ENCODE peak calls at places on chromosomes 1 and 21, in eight cellular contexts. K is dorsolateral prefrontal cortex, A is adrenal gland, F is left ventricle myocardium inferior, C is tibial artery, R is pancreas, S is heart left ventricle, X is uterus. B is an unnamed sample.

GRCh38 chr1:27005648-27006496 is 6.8 kb downstream of the TENT5B start:
- DNase-seq in K (no peak), A (no peak), F (no peak), C (no peak), R (peak; percentile 23), S (no peak), X (no peak), B (peak; percentile 84)

GRCh38 chr1:90434460-90434859 is 282.6 kb downstream of the BARHL2 start:
- DNase-seq in K (no peak), A (no peak), F (no peak), C (no peak), R (no peak), S (no peak), X (no peak), B (no peak)

GRCh38 chr1:42822833-42823392 is 5.7 kb upstream of the SVBP start:
- DNase-seq in K (no peak), A (no peak), F (no peak), C (no peak), R (no peak), S (no peak), X (no peak), B (no peak)

GRCh38 chr1:202623075-202623474 is 87.2 kb downstream of the SYT2 start:
- DNase-seq in K (no peak), A (peak; percentile 38), F (peak; percentile 49), C (peak; percentile 92), R (no peak), S (peak; percentile 63), X (peak; percentile 67), B (peak; percentile 72)

GRCh38 chr1:201503397-201504176 is 3.3 kb downstream of the CSRP1 start:
- DNase-seq in K (no peak), A (no peak), F (no peak), C (peak; percentile 89), R (peak; percentile 43), S (no peak), X (peak; percentile 84), B (no peak)

GRCh38 chr1:39907532-39908453 is 6.1 kb upstream of the MYCL start:
- DNase-seq in K (no peak), A (no peak), F (no peak), C (no peak), R (no peak), S (no peak), X (no peak), B (no peak)

GRCh38 chr1:86758570-86758969 is 54.2 kb downstream of the SH3GLB1 start:
- DNase-seq in K (no peak), A (no peak), F (no peak), C (no peak), R (peak; percentile 42), S (no peak), X (no peak), B (no peak)

GRCh38 chr1:151980287-151981177 is 13.1 kb downstream of the S100A10 start:
- DNase-seq in K (no peak), A (peak; percentile 37), F (peak; percentile 34), C (peak; percentile 81), R (no peak), S (peak; percentile 66), X (peak; percentile 41), B (no peak)

GRCh38 chr1:158095737-158096335 is 84.9 kb upstream of the CD1D start:
- DNase-seq in K (no peak), A (peak; percentile 34), F (no peak), C (no peak), R (no peak), S (no peak), X (no peak), B (no peak)

GRCh38 chr1:203057831-203058673 is 27.8 kb downstream of the MYOG start:
- DNase-seq in K (no peak), A (no peak), F (no peak), C (no peak), R (no peak), S (no peak), X (no peak), B (no peak)

GRCh38 chr1:67261646-67262045 is 46.0 kb upstream of the IL12RB2 start:
- DNase-seq in K (no peak), A (no peak), F (no peak), C (no peak), R (no peak), S (no peak), X (no peak), B (no peak)

GRCh38 chr21:36966846-36967657 is 583 bp upstream of the HLCS start:
- DNase-seq in K (no peak), A (peak; percentile 27), F (no peak), C (no peak), R (no peak), S (no peak), X (no peak), B (peak; percentile 36)

GRCh38 chr1:106435269-106435668 is 621.2 kb upstream of the PRMT6 start:
- DNase-seq in K (no peak), A (no peak), F (no peak), C (no peak), R (no peak), S (no peak), X (no peak), B (no peak)

GRCh38 chr1:238465449-238465848 is 574.7 kb upstream of the ZP4 start:
- DNase-seq in K (no peak), A (no peak), F (no peak), C (no peak), R (no peak), S (no peak), X (no peak), B (no peak)

GRCh38 chr1:6121651-6122370 is 58.3 kb downstream of the CHD5 start:
- DNase-seq in K (no peak), A (no peak), F (no peak), C (no peak), R (no peak), S (peak; percentile 18), X (no peak), B (no peak)

GRCh38 chr1:59178339-59178744 is 118.6 kb upstream of the FGGY start:
- DNase-seq in K (no peak), A (peak; percentile 57), F (peak; percentile 46), C (peak; percentile 76), R (no peak), S (peak; percentile 40), X (peak; percentile 81), B (no peak)

GRCh38 chr1:20616468-20617156 is 16.6 kb upstream of the PINK1 start:
- DNase-seq in K (no peak), A (peak; percentile 74), F (peak; percentile 45), C (no peak), R (no peak), S (peak; percentile 45), X (peak; percentile 22), B (no peak)

GRCh38 chr1:108154323-108154722 is 45.8 kb downstream of the SLC25A24 start:
- DNase-seq in K (no peak), A (no peak), F (no peak), C (no peak), R (no peak), S (no peak), X (no peak), B (no peak)
- H3K4me3 ChIP-seq in K (no peak overlapping the region), A (no peak overlapping the region), F (no peak overlapping the region), C (no peak overlapping the region), R (no peak overlapping the region), S (no peak overlapping the region), X (no peak overlapping the region), B (no peak overlapping the region)

DNA sequence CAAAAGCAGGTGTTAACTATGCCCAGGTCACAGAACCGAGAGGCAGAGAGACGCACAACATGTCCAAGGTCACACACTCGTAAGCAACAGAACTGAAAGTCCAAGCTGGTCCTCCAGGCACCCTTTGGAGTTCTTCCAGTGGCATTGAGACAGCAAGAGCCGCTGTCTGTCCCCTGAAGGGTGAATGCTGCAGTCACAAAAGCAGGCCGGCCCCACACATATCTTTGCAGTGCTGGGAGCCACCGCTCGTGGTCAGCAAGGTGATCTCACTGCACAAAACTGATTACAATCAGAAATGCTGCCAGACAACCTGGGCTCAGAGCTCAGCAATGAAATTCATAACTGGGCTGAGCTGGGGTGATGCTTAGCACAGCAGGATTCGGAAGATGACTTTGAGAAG is 47.4 kb upstream of the RAB4A start:
- DNase-seq in K (no peak), A (peak; percentile 81), F (no peak), C (no peak), R (peak; percentile 73), S (peak; percentile 38), X (no peak), B (no peak)
- H3K27ac ChIP-seq in K (peak overlapping the region; percentile 59), A (peak overlapping the region; percentile 38), F (peak overlapping the region; percentile 67), C (no peak overlapping the region), R (peak overlapping the region; percentile 78), S (no peak overlapping the region), X (no peak overlapping the region), B (no peak overlapping the region)

DNA sequence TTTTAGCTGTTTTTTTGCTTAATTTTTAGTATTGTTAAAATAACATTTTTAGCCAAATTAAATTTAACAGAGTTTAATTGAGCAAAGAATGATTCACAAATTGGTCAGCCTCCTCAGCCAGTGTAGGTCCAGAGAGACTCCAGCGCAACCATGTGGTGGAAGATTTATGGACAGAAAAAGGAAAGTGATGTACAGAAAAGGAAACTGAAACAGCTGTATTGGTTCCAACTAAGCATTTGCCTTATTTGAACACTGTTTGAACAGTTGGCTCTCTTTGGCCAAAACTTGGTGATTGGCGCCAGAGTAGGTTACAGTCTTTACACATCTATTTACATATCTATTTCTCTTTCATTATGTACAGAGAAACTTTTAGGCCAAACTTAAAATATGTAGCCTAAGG is 19.4 kb downstream of the RPS6KC1 start:
- DNase-seq in K (no peak), A (peak; percentile 59), F (no peak), C (no peak), R (peak; percentile 15), S (no peak), X (no peak), B (no peak)
- TF ChIP-seq CTCF in K (no peak), A (no peak), F (no peak), C (no peak), R (no peak), S (no peak), X (no peak), B (no peak)

GRCh38 chr1:230823835-230824485 is 44.4 kb downstream of the C1orf198 start:
- DNase-seq in K (no peak), A (no peak), F (no peak), C (no peak), R (peak; percentile 35), S (no peak), X (no peak), B (no peak)

GRCh38 chr1:230823421-230823820 is 44.9 kb downstream of the C1orf198 start:
- DNase-seq in K (no peak), A (no peak), F (peak; percentile 54), C (no peak), R (no peak), S (peak; percentile 51), X (no peak), B (no peak)

GRCh38 chr1:230825804-230826160 is 42.5 kb downstream of the C1orf198 start:
- DNase-seq in K (no peak), A (no peak), F (no peak), C (peak; percentile 88), R (no peak), S (no peak), X (no peak), B (no peak)

GRCh38 chr1:230825061-230825803 is 43.1 kb downstream of the C1orf198 start:
- DNase-seq in K (no peak), A (peak; percentile 31), F (no peak), C (no peak), R (peak; percentile 39), S (no peak), X (no peak), B (no peak)

GRCh38 chr1:230824571-230825060 is 43.7 kb downstream of the C1orf198 start:
- DNase-seq in K (no peak), A (no peak), F (no peak), C (peak; percentile 78), R (peak; percentile 35), S (no peak), X (no peak), B (no peak)
- H3K4me3 ChIP-seq in K (no peak overlapping the region), A (no peak overlapping the region), F (no peak overlapping the region), C (no peak overlapping the region), R (no peak overlapping the region), S (no peak overlapping the region), X (no peak overlapping the region), B (no peak overlapping the region)

GRCh38 chr1:220338759-220339158 is 66.5 kb upstream of the RAB3GAP2 start:
- DNase-seq in K (no peak), A (no peak), F (no peak), C (no peak), R (no peak), S (no peak), X (no peak), B (no peak)
- H3K27ac ChIP-seq in K (no peak overlapping the region), A (no peak overlapping the region), F (no peak overlapping the region), C (no peak overlapping the region), R (no peak overlapping the region), S (no peak overlapping the region), X (no peak overlapping the region), B (no peak overlapping the region)